ENCODE peak calls at places on chromosomes 1 and 21, in ten cellular contexts. U, K, G, M, E, S, T, V, C and H are unnamed samples. For H3K4me1, the result is how much of the 10 kb centered on the place peaks cover.

GRCh38 chr1:8424539-8425116 is 106.7 kb downstream of the SLC45A1 start:
- DNase-seq in U (peak), T (no peak), C (peak), S (peak), M (no peak), E (no peak), V (no peak), K (peak), G (peak), H (no peak)

GRCh38 chr1:199948587-199949280 is 78.8 kb upstream of the NR5A2 start:
- DNase-seq in V (no peak), S (no peak), G (no peak), C (no peak), M (no peak), E (no peak), U (no peak), K (no peak), T (peak), H (no peak)

GRCh38 chr1:244353572-244354091 is 98.1 kb downstream of the ADSS2 start:
- DNase-seq in E (peak), C (peak), U (peak), K (peak), S (peak), M (peak), T (peak), V (no peak), G (no peak), H (no peak)

GRCh38 chr1:118944133-118944532 is 44.0 kb downstream of the TBX15 start:
- DNase-seq in E (no peak), U (no peak), G (no peak), V (no peak), T (no peak), C (no peak), M (peak), S (no peak), K (no peak), H (no peak)

GRCh38 chr1:199064971-199065370 is 426.1 kb downstream of the PTPRC start:
- DNase-seq in K (no peak), S (no peak), E (no peak), T (no peak), M (no peak), V (no peak), U (no peak), C (no peak), G (no peak), H (no peak)

GRCh38 chr1:56526571-56527174 is 52.7 kb downstream of the PLPP3 start:
- DNase-seq in U (no peak), T (peak), V (no peak), G (no peak), M (no peak), S (no peak), C (no peak), K (no peak), E (no peak), H (no peak)

GRCh38 chr1:55010887-55011217 is 12.1 kb downstream of the BSND start:
- DNase-seq in U (no peak), K (peak), V (no peak), E (no peak), C (no peak), T (no peak), M (no peak), S (no peak), G (no peak), H (no peak)

GRCh38 chr1:9399510-9400424 is 107.1 kb downstream of the SPSB1 start:
- DNase-seq in C (no peak), T (no peak), V (no peak), U (no peak), G (no peak), M (no peak), S (no peak), E (no peak), K (peak), H (peak)

GRCh38 chr1:147627435-147628110 is 42.8 kb downstream of the ACP6 start:
- DNase-seq in G (peak), E (peak), S (peak), C (peak), K (no peak), T (no peak), V (no peak), M (peak), U (peak), H (peak)

GRCh38 chr1:115240321-115240720 is 97.7 kb downstream of the NGF start:
- DNase-seq in K (no peak), M (no peak), V (no peak), U (no peak), S (no peak), C (no peak), G (no peak), T (peak), E (no peak), H (no peak)

GRCh38 chr21:36235058-36235582 is 78.5 kb downstream of the DOP1B start:
- DNase-seq in K (no peak), V (no peak), T (no peak), S (no peak), G (no peak), U (no peak), E (peak), M (no peak), C (no peak), H (no peak)

GRCh38 chr1:101971309-101971708 is 25.4 kb downstream of the OLFM3 start:
- DNase-seq in T (no peak), E (no peak), S (no peak), C (no peak), G (no peak), K (no peak), V (no peak), U (no peak), M (no peak), H (no peak)

GRCh38 chr1:7679873-7680790 is 91.0 kb upstream of the VAMP3 start:
- DNase-seq in M (peak), S (no peak), E (peak), U (no peak), C (peak), G (peak), T (peak), K (peak), V (no peak), H (peak)

GRCh38 chr1:61253059-61253735 is 170.8 kb downstream of the NFIA start:
- DNase-seq in V (peak), G (peak), S (peak), T (no peak), E (peak), M (no peak), C (peak), K (peak), U (peak), H (peak)

GRCh38 chr1:154155282-154155681 is 409 bp upstream of the NUP210L start:
- DNase-seq in K (peak), S (peak), G (peak), U (peak), E (peak), C (no peak), T (no peak), V (no peak), M (no peak), H (no peak)

GRCh38 chr1:245962453-245962852 is 544.6 kb downstream of the SMYD3 start:
- DNase-seq in G (no peak), T (no peak), M (no peak), S (no peak), C (no peak), K (no peak), V (no peak), E (no peak), U (no peak), H (no peak)

GRCh38 chr1:28172690-28173150 is 3.8 kb downstream of the PTAFR start:
- DNase-seq in U (peak), S (no peak), V (no peak), E (peak), K (no peak), G (peak), C (no peak), T (peak), M (no peak), H (no peak)

GRCh38 chr1:20551945-20552727 is at the start of gene FAM43B:
- DNase-seq in E (peak), T (peak), U (peak), K (peak), C (peak), S (no peak), G (peak), M (no peak), V (no peak), H (peak)

GRCh38 chr21:28099296-28099695 is 893.4 kb downstream of the LTN1 start:
- DNase-seq in S (no peak), V (no peak), C (peak), M (no peak), E (peak), K (peak), T (peak), G (peak), U (no peak), H (peak)

GRCh38 chr1:198168180-198168579 is 11.4 kb downstream of the NEK7 start:
- DNase-seq in M (peak), E (peak), C (no peak), S (no peak), U (no peak), V (no peak), T (peak), G (no peak), K (no peak), H (peak)

GRCh38 chr1:161730050-161730564 is 8.8 kb downstream of the FCRLB start:
- DNase-seq in V (no peak), S (no peak), T (peak), G (no peak), K (no peak), M (peak), C (no peak), E (peak), U (no peak), H (peak)

GRCh38 chr1:64595871-64596515 is 126.1 kb downstream of the CACHD1 start:
- DNase-seq in U (no peak), T (no peak), E (no peak), K (no peak), M (no peak), S (no peak), C (no peak), V (no peak), G (no peak), H (no peak)

GRCh38 chr1:64597151-64597550 is 127.2 kb downstream of the CACHD1 start:
- DNase-seq in S (no peak), U (no peak), E (no peak), K (no peak), C (no peak), M (no peak), V (no peak), T (no peak), G (no peak), H (no peak)

GRCh38 chr1:64601207-64601606 is 131.3 kb downstream of the CACHD1 start:
- DNase-seq in M (no peak), C (no peak), S (no peak), G (no peak), K (no peak), V (no peak), T (no peak), E (no peak), U (no peak), H (peak)

GRCh38 chr1:64598100-64598571 is 128.2 kb downstream of the CACHD1 start:
- DNase-seq in U (no peak), E (peak), C (no peak), G (no peak), V (no peak), M (no peak), K (no peak), T (peak), S (no peak), H (peak)
- H3K4me1 ChIP-seq in U (under half), E (half or more), C (under half), G (under half), V (under half), M (under half), K (under half), T (under half), S (under half), H (under half)

DNA sequence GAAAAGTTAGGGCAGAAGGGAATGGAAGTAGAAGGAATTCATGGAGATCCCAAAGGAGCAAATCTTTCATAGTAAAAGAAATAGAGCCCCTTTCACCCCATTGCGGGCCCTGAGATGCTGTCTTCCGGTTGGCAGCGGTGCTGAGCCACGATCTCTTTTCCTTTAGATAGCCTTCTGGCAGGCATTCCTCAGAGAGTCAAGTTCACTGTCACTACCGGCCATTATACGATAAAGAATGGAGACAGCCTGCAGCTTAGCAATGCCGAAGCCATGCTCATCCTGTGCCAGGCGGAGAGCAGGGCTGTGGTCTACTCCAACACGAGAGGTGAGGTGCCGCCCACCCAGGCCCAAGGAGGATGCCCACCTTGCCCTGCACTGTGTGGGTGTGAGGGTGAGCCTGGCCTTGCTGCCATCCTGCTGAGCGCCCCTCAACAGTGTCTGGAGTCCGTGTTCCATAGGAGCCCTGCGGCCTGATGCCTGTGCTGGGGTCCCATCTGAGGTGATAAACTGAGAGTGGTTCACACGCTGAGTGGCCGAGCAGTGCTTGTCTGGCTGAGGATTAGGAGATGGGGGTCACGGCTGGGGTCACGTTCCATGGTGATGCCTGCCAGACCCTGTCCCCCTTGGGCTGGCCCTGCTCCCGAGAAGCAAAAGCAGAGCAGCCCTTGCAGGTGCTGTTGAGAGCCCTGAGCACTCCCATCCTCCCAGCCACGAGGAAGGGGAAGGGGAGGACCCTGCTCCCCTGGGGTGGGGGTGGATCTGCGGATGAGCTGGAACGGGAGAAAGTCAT is 20.4 kb upstream of the PWP2 start:
- DNase-seq in G (peak), U (no peak), K (no peak), E (no peak), V (no peak), M (no peak), C (no peak), S (no peak), T (no peak), H (no peak)
- H3K4me1 ChIP-seq in G (under half), U (under half), K (under half), E (under half), V (under half), M (under half), C (under half), S (under half), T (under half), H (under half)

GRCh38 chr21:25735221-25735894 is 586 bp downstream of the GABPA start:
- DNase-seq in T (peak), K (peak), C (peak), G (peak), S (peak), U (peak), E (peak), M (peak), V (peak), H (peak)
- H3K4me1 ChIP-seq in T (under half), K (under half), C (under half), G (under half), S (under half), U (under half), E (under half), M (under half), V (under half), H (under half)

DNA sequence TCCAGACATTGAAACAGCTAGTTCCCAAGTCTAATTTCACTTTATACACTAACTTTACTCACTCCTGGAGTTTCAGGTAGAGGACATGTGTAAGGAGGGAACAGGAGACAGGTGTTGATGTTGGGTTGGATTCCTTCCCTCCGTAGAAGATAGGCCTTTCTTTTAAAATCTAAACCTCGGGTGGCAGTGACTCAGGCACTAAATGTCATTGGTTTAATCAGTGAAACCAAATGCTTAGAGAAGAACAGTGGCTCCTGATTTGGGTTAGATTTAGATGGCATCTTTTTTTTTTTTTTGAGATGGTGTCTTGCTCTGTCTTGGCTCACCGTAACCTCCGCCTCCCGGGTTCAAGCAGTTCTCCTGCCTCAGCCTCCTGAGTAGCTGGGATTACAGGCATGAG is 7.2 kb downstream of the CAP1 start:
- DNase-seq in K (no peak), M (no peak), C (no peak), T (no peak), E (no peak), G (no peak), V (no peak), S (no peak), U (no peak), H (no peak)
- H3K4me1 ChIP-seq in K (under half), M (under half), C (under half), T (under half), E (under half), G (under half), V (under half), S (under half), U (half or more), H (under half)

GRCh38 chr1:230122361-230123279 is 55.6 kb downstream of the GALNT2 start:
- DNase-seq in V (no peak), G (no peak), S (no peak), K (no peak), U (no peak), M (no peak), E (no peak), T (no peak), C (no peak), H (no peak)

GRCh38 chr1:230125633-230126528 is 58.8 kb downstream of the GALNT2 start:
- DNase-seq in V (no peak), M (no peak), G (no peak), T (peak), C (no peak), U (no peak), E (peak), S (no peak), K (no peak), H (no peak)

GRCh38 chr1:230126529-230127104 is 59.6 kb downstream of the GALNT2 start:
- DNase-seq in E (no peak), U (no peak), T (no peak), M (no peak), S (no peak), C (no peak), G (no peak), K (no peak), V (no peak), H (no peak)

GRCh38 chr1:230123280-230124186 is 56.5 kb downstream of the GALNT2 start:
- DNase-seq in G (no peak), S (no peak), K (no peak), U (no peak), C (no peak), E (no peak), V (no peak), M (no peak), T (peak), H (no peak)

DNA sequence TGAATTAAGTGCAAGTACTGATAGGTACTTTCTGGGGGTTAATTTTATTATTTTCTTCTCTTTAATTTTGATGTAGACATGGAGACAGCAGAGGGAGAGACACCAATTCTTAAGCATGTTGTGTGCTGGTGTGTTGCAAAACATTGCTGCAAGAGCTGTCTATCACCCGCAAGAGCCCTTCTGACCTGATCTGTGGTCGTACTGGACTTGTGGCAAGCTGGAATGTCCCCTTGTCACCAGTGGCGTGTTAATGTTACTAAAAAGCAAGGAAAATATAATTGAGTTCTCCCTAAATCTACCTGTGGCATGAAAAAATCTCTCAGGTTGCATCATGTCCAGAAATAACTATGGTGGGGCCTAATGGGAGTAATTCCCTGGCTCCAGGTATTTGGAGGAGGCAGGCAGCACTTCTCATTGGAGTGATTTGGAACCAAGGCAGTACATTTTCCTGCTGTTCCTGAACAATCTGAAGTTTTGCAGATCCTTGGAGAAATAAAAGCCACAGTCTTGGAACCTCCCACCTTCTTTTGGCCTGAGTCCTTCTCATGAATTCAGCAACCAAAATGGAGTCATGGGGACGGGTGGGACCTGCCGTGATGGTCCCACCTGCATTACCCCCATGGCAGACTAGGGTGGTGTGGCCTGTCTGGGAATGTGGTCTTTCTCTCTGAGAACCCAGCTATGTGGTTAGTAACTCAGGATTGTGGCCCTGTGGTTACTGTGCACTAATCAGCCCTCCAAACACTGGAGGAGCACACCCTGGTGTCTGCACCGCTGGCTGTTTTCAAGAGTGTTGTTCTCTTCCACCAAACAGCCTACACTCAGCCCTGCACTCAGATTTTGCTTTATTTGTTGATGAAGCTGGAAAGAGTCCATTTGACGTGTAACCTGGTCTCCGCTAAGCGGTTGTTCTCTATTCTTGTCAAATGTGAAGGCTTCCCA is 57.4 kb downstream of the GALNT2 start:
- DNase-seq in C (no peak), S (no peak), T (peak), U (no peak), K (no peak), M (no peak), E (no peak), V (no peak), G (no peak), H (no peak)
- H3K4me1 ChIP-seq in C (half or more), S (under half), T (under half), U (under half), K (under half), M (under half), E (half or more), V (under half), G (under half), H (under half)